ENCODE peak calls at places on chromosomes 7 and 10, in six cellular contexts. G, Z, P, E, W and M are unnamed samples.
A peak's percentile ranks its signal among the peaks of the same experiment; 100 is the strongest.

GRCh38 chr7:149254181-149254858 is 7.7 kb upstream of the ZNF783 start:
- DNase-seq in P (no peak), E (no peak), W (no peak), G (no peak), Z (no peak), M (no peak)

GRCh38 chr10:99733366-99733765 is 1.3 kb downstream of the CUTC start:
- DNase-seq in Z (no peak), E (no peak), P (no peak), W (no peak), G (no peak), M (no peak)

GRCh38 chr7:129828989-129829676 is 123.6 kb downstream of the UBE2H start:
- DNase-seq in W (peak; percentile 31), P (no peak), Z (no peak), G (no peak), E (no peak), M (no peak)

GRCh38 chr10:3095373-3096139 is 28.2 kb downstream of the PFKP start:
- DNase-seq in W (peak; percentile 98), G (peak; percentile 98), P (no peak), Z (no peak), E (peak; percentile 96), M (peak; percentile 92)

GRCh38 chr7:78226059-78226658 is 427.6 kb downstream of the PHTF2 start:
- DNase-seq in P (no peak), Z (peak; percentile 34), G (peak; percentile 25), E (no peak), W (peak; percentile 1), M (peak; percentile 8)

GRCh38 chr10:101903827-101904520 is 60.4 kb upstream of the KCNIP2 start:
- DNase-seq in P (no peak), E (no peak), Z (no peak), W (no peak), G (no peak), M (no peak)

GRCh38 chr10:18501198-18501597 is 150.2 kb downstream of the NSUN6 start:
- DNase-seq in G (no peak), Z (no peak), E (no peak), P (no peak), W (peak; percentile 16), M (no peak)

GRCh38 chr10:126777726-126778125 is 107.2 kb upstream of the C10orf90 start:
- DNase-seq in Z (no peak), W (no peak), G (no peak), P (no peak), E (no peak), M (no peak)

GRCh38 chr10:88256013-88256680 is 327.0 kb downstream of the RNLS start:
- DNase-seq in Z (no peak), E (no peak), W (no peak), P (no peak), G (no peak), M (no peak)

GRCh38 chr10:50575477-50576244 is 48.1 kb downstream of the SGMS1 start:
- DNase-seq in W (no peak), P (no peak), E (no peak), G (no peak), Z (no peak), M (no peak)

GRCh38 chr10:27319752-27320561 is 79.4 kb upstream of the ACBD5 start:
- DNase-seq in Z (peak; percentile 72), G (peak; percentile 53), W (peak; percentile 89), E (no peak), P (peak; percentile 83), M (no peak)

GRCh38 chr7:156544199-156544598 is 96.4 kb upstream of the RNF32 start:
- DNase-seq in E (no peak), G (no peak), P (no peak), W (no peak), Z (no peak), M (no peak)

GRCh38 chr10:99667108-99667751 is 7.9 kb downstream of the ENTPD7 start:
- DNase-seq in G (peak; percentile 60), Z (no peak), P (no peak), W (peak; percentile 91), E (peak; percentile 49), M (no peak)

GRCh38 chr10:71223365-71224058 is 11.1 kb downstream of the UNC5B start:
- DNase-seq in P (no peak), W (no peak), E (no peak), Z (no peak), G (no peak), M (no peak)

GRCh38 chr10:22629843-22630228 is 84.5 kb downstream of the PIP4K2A start:
- DNase-seq in P (no peak), Z (no peak), W (no peak), E (no peak), G (no peak), M (no peak)

GRCh38 chr7:96701258-96701657 is 8.4 kb downstream of the SEM1 start:
- DNase-seq in Z (no peak), W (no peak), E (no peak), P (no peak), G (no peak), M (no peak)

GRCh38 chr7:106054971-106055370 is 57.1 kb downstream of the SYPL1 start:
- DNase-seq in Z (no peak), E (no peak), G (no peak), W (no peak), P (no peak), M (no peak)

GRCh38 chr7:112162161-112163020 is 43.8 kb downstream of the DOCK4 start:
- DNase-seq in Z (peak; percentile 51), E (no peak), G (peak; percentile 98), W (no peak), P (peak; percentile 50), M (no peak)

GRCh38 chr7:84251183-84251845 is 56.7 kb upstream of the SEMA3A start:
- DNase-seq in G (no peak), W (peak; percentile 88), E (no peak), P (no peak), Z (no peak), M (no peak)

GRCh38 chr10:122541541-122542002 is 19.0 kb upstream of the DMBT1 start:
- DNase-seq in G (peak; percentile 60), Z (no peak), W (peak; percentile 69), P (no peak), E (no peak), M (no peak)

GRCh38 chr10:50851884-50852671 is 33.3 kb downstream of the A1CF start:
- DNase-seq in P (no peak), Z (no peak), G (no peak), W (no peak), E (no peak), M (no peak)

GRCh38 chr7:106110238-106110560 is 1.9 kb downstream of the SYPL1 start:
- DNase-seq in E (no peak), G (peak; percentile 15), Z (no peak), W (peak; percentile 20), P (no peak), M (no peak)

GRCh38 chr7:3923307-3923918 is 622.4 kb downstream of the SDK1 start:
- DNase-seq in W (no peak), Z (no peak), P (no peak), G (no peak), E (no peak), M (no peak)

GRCh38 chr10:92696606-92697383 is 7.0 kb downstream of the HHEX start:
- DNase-seq in P (no peak), G (peak; percentile 40), E (no peak), Z (peak; percentile 35), W (no peak), M (no peak)

GRCh38 chr10:92697663-92698511 is 8.1 kb downstream of the HHEX start:
- DNase-seq in E (no peak), P (no peak), G (peak; percentile 56), Z (no peak), W (no peak), M (no peak)

GRCh38 chr10:92692697-92693533 is 3.2 kb downstream of the HHEX start:
- DNase-seq in Z (no peak), W (no peak), G (peak; percentile 29), E (no peak), P (no peak), M (no peak)

GRCh38 chr10:92693534-92693893 is 3.8 kb downstream of the HHEX start:
- DNase-seq in E (no peak), G (peak; percentile 4), W (no peak), P (no peak), Z (no peak), M (no peak)

GRCh38 chr10:92695679-92696605 is 6.2 kb downstream of the HHEX start:
- DNase-seq in Z (peak; percentile 84), P (no peak), G (peak; percentile 51), E (no peak), W (no peak), M (no peak)
- H3K4me3 ChIP-seq in Z (peak overlapping the region; percentile 22), P (no peak overlapping the region), G (no peak overlapping the region), E (peak overlapping the region; percentile 52), W (no peak overlapping the region), M (peak overlapping the region; percentile 29)

GRCh38 chr7:151482883-151483699 is 36.6 kb downstream of the RHEB start:
- DNase-seq in E (no peak), G (no peak), W (peak; percentile 27), P (no peak), Z (no peak), M (no peak)

GRCh38 chr7:151486074-151486473 is 33.6 kb downstream of the RHEB start:
- DNase-seq in Z (no peak), E (no peak), G (no peak), W (no peak), P (no peak), M (no peak)

GRCh38 chr7:151487246-151487645 is 32.4 kb downstream of the RHEB start:
- DNase-seq in W (no peak), G (no peak), E (no peak), P (no peak), Z (no peak), M (no peak)

GRCh38 chr7:151483700-151483960 is 36.1 kb downstream of the RHEB start:
- DNase-seq in P (no peak), E (no peak), W (no peak), Z (no peak), G (no peak), M (no peak)

GRCh38 chr7:151485006-151485732 is 34.5 kb downstream of the RHEB start:
- DNase-seq in P (no peak), E (peak; percentile 36), W (peak; percentile 47), G (peak; percentile 81), Z (no peak), M (no peak)
- H3K27ac ChIP-seq in P (no peak overlapping the region), E (peak overlapping the region; percentile 1), W (no peak overlapping the region), G (peak overlapping the region; percentile 45), Z (no peak overlapping the region), M (peak overlapping the region; percentile 34)

GRCh38 chr10:110498982-110499795 is 1.5 kb downstream of the DUSP5 start:
- DNase-seq in W (peak; percentile 75), E (peak; percentile 44), Z (no peak), G (peak; percentile 59), P (no peak), M (no peak)
- H3K4me3 ChIP-seq in W (peak overlapping the region; percentile 68), E (peak overlapping the region; percentile 86), Z (peak overlapping the region; percentile 60), G (peak overlapping the region; percentile 81), P (peak overlapping the region; percentile 83), M (peak overlapping the region; percentile 87)

DNA sequence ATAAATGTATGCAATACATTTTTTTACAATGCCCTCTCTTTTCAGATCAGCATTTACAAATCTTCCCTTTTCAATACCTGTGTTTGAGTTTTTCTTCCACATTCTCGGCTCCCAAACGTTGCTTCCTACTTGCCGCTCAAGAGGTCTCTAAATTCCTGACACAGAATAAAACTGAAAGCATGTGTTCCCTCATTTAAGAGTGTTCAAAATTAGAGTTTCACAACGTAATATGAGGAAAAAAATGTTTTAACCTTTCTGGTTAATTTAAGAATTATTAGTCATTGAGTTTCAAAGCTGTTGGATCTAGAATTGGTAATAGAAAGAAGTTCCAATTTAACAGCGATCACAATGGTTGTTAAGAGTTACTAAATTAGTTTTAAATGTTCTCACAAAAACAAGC is 100.4 kb downstream of the ARID5B start:
- DNase-seq in P (no peak), W (no peak), E (no peak), Z (no peak), G (no peak), M (no peak)
- H3K27ac ChIP-seq in P (no peak overlapping the region), W (no peak overlapping the region), E (no peak overlapping the region), Z (no peak overlapping the region), G (no peak overlapping the region), M (peak overlapping the region; percentile 17)

GRCh38 chr10:73865107-73865458 is 9.3 kb downstream of the CAMK2G start:
- DNase-seq in G (no peak), P (no peak), E (no peak), Z (no peak), W (no peak), M (no peak)
- H3K4me3 ChIP-seq in G (no peak overlapping the region), P (no peak overlapping the region), E (no peak overlapping the region), Z (no peak overlapping the region), W (no peak overlapping the region), M (no peak overlapping the region)